ENCODE peak calls at places on chromosome 7, in seven cellular contexts. B is WERI-Rb-1; Y is RWPE1; N is CD4-positive, alpha-beta T cell; O is cardiac fibroblast; F is PC-3; I is IMR-90. S is an unnamed sample.

GRCh38 chr7:38561166-38561565 is 70.0 kb downstream of the AMPH start:
- DNase-seq in B (no peak), I (peak; percentile 33), N (no peak), F (peak; percentile 32), Y (peak; percentile 6), O (no peak), S (no peak)

GRCh38 chr7:27423821-27424220 is 181.2 kb downstream of the EVX1 start:
- DNase-seq in Y (no peak), O (no peak), B (no peak), F (no peak), N (no peak), I (no peak), S (no peak)

GRCh38 chr7:128203710-128204214 is 37.3 kb upstream of the LEP start:
- DNase-seq in O (peak; percentile 53), F (no peak), I (peak; percentile 35), Y (no peak), B (no peak), N (no peak), S (no peak)

GRCh38 chr7:22319424-22320403 is 37.2 kb downstream of the RAPGEF5 start:
- DNase-seq in O (no peak), B (peak; percentile 53), F (peak; percentile 47), Y (peak; percentile 34), I (no peak), N (no peak), S (no peak)

GRCh38 chr7:106243893-106244292 is 40.9 kb downstream of the NAMPT start:
- DNase-seq in N (no peak), O (no peak), I (no peak), F (no peak), B (no peak), Y (no peak), S (no peak)

GRCh38 chr7:13946181-13946580 is 43.3 kb downstream of the ETV1 start:
- DNase-seq in O (peak; percentile 29), F (peak; percentile 25), Y (no peak), I (peak; percentile 65), N (no peak), B (no peak), S (no peak)

GRCh38 chr7:47383696-47384445 is 198.0 kb downstream of the TNS3 start:
- DNase-seq in B (no peak), F (no peak), N (no peak), O (no peak), Y (no peak), I (no peak), S (no peak)

GRCh38 chr7:122995600-122995999 is at the start of gene TAS2R16:
- DNase-seq in F (no peak), N (no peak), B (no peak), I (no peak), Y (no peak), O (no peak), S (no peak)

GRCh38 chr7:4445777-4446176 is 236.3 kb upstream of the FOXK1 start:
- DNase-seq in Y (no peak), O (no peak), F (no peak), I (no peak), N (no peak), B (no peak), S (no peak)

GRCh38 chr7:138170298-138170697 is 94.0 kb downstream of the AKR1D1 start:
- DNase-seq in O (no peak), I (no peak), Y (no peak), B (no peak), F (no peak), N (no peak), S (no peak)

GRCh38 chr7:24842029-24842428 is 84.8 kb upstream of the GSDME start:
- DNase-seq in F (no peak), B (no peak), O (no peak), I (no peak), Y (no peak), N (no peak), S (no peak)

GRCh38 chr7:13920053-13920697 is 69.3 kb downstream of the ETV1 start:
- DNase-seq in F (peak; percentile 97), N (no peak), Y (peak; percentile 83), I (peak; percentile 100), B (no peak), O (peak; percentile 99), S (peak; percentile 60)

GRCh38 chr7:155914341-155914740 is 102.1 kb upstream of the SHH start:
- DNase-seq in N (no peak), O (no peak), F (no peak), B (no peak), Y (no peak), I (no peak), S (no peak)

GRCh38 chr7:3239291-3239691 is 61.8 kb upstream of the SDK1 start:
- DNase-seq in I (no peak), F (peak; percentile 74), O (no peak), B (no peak), N (no peak), Y (no peak), S (no peak)

GRCh38 chr7:19117081-19117869 is at the start of gene TWIST1:
- DNase-seq in Y (peak; percentile 58), N (no peak), F (peak; percentile 77), O (peak; percentile 98), I (peak; percentile 94), B (peak; percentile 44), S (peak; percentile 70)

GRCh38 chr7:85135931-85136330 is 50.9 kb downstream of the SEMA3D start:
- DNase-seq in Y (peak; percentile 24), B (no peak), F (peak; percentile 83), O (peak; percentile 41), I (peak; percentile 77), N (no peak), S (no peak)

GRCh38 chr7:123580406-123581161 is 21.0 kb upstream of the ASB15 start:
- DNase-seq in O (peak; percentile 76), N (no peak), B (peak; percentile 24), F (peak; percentile 70), Y (peak; percentile 38), I (peak; percentile 42), S (peak; percentile 11)

DNA sequence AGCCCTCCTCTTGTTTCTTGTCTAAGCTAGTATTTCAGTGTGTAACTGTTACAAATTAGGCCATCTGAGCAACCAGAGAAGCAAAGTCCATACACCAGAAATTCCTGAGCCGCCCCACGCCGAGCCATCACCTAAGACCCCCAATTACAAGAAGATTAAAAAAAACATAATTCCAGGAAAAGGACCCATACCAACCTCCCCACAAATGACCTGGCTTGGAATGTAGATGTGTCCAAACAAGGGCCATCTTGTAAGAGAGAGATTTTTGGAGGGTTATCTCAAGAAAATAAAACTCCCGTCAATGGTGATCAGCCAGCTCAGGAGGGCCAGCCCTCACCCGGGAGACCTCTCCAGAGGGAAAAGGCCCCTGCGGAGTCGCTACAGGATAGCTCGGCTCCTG is 83.1 kb downstream of the LRGUK start:
- DNase-seq in N (no peak), I (no peak), Y (no peak), B (no peak), O (no peak), F (no peak), S (no peak)
- TF ChIP-seq CTCF in N (no peak), I (no peak), Y (no peak), B (no peak), O (no peak), F (no peak), S (no peak)

GRCh38 chr7:56175086-56175760 is 59.0 kb upstream of the NUPR2 start:
- DNase-seq in F (no peak), O (no peak), I (no peak), Y (peak; percentile 13), N (no peak), B (no peak), S (no peak)
- TF ChIP-seq CTCF in F (no peak), O (no peak), I (no peak), Y (no peak), N (no peak), B (no peak), S (no peak)

GRCh38 chr7:78326189-78326588 is 527.6 kb downstream of the PHTF2 start:
- DNase-seq in Y (peak; percentile 4), N (no peak), I (peak; percentile 60), B (no peak), F (peak; percentile 6), O (no peak), S (no peak)
- TF ChIP-seq CTCF in Y (no peak), N (no peak), I (no peak), B (no peak), F (no peak), O (no peak), S (no peak)

GRCh38 chr7:79272066-79272669 is 181.3 kb downstream of the MAGI2 start:
- DNase-seq in B (no peak), Y (peak; percentile 38), N (no peak), F (peak; percentile 63), I (peak; percentile 70), O (peak; percentile 68), S (no peak)
- TF ChIP-seq CTCF in B (no peak), Y (peak; percentile 87), N (peak; percentile 40), F (peak; percentile 76), I (peak; percentile 66), O (peak; percentile 54), S (peak; percentile 65)

GRCh38 chr7:101857358-101857794 is 40.0 kb downstream of the CUX1 start:
- DNase-seq in Y (no peak), O (no peak), N (no peak), I (no peak), B (no peak), F (no peak), S (no peak)

GRCh38 chr7:101858437-101859385 is 41.3 kb downstream of the CUX1 start:
- DNase-seq in Y (no peak), F (no peak), B (no peak), N (no peak), O (no peak), I (no peak), S (no peak)

GRCh38 chr7:101854084-101854865 is 36.8 kb downstream of the CUX1 start:
- DNase-seq in B (no peak), N (no peak), F (no peak), I (no peak), Y (no peak), O (no peak), S (no peak)

GRCh38 chr7:101859411-101860106 is 42.1 kb downstream of the CUX1 start:
- DNase-seq in N (no peak), I (no peak), Y (no peak), F (no peak), B (no peak), O (peak; percentile 58), S (no peak)

GRCh38 chr7:101856488-101857357 is 39.3 kb downstream of the CUX1 start:
- DNase-seq in O (peak; percentile 87), I (peak; percentile 88), B (no peak), Y (peak; percentile 97), F (peak; percentile 94), N (peak; percentile 74), S (peak; percentile 19)
- TF ChIP-seq CTCF in O (peak; percentile 54), I (peak; percentile 33), B (no peak), Y (peak; percentile 79), F (peak; percentile 62), N (peak; percentile 63), S (no peak)